ENCODE peak calls at places on chromosomes 2 and 18, in five cellular contexts. One of them, this sample, is unnamed.

GRCh38 chr18:61891874-61892273 is 933 bp downstream of the RNF152 start:
- DNase-seq in IMR-90: no peak
- DNase-seq in A549: no peak
- DNase-seq in K562: no peak
- DNase-seq in GM12878: no peak
- DNase-seq in this sample: peak; percentile 27

GRCh38 chr2:142716463-142717242 is 160.8 kb upstream of the KYNU start:
- DNase-seq in A549: no peak
- DNase-seq in GM12878: no peak
- DNase-seq in IMR-90: peak; percentile 67
- DNase-seq in K562: no peak
- DNase-seq in this sample: no peak

GRCh38 chr2:53095664-53096063 is 671.9 kb upstream of the CHAC2 start:
- DNase-seq in K562: no peak
- DNase-seq in IMR-90: no peak
- DNase-seq in A549: no peak
- DNase-seq in GM12878: no peak
- DNase-seq in this sample: no peak

GRCh38 chr2:38551171-38551570 is 51.6 kb downstream of the HNRNPLL start:
- DNase-seq in A549: no peak
- DNase-seq in IMR-90: no peak
- DNase-seq in K562: no peak
- DNase-seq in GM12878: no peak
- DNase-seq in this sample: no peak

GRCh38 chr2:5070257-5070656 is 621.9 kb upstream of the SOX11 start:
- DNase-seq in K562: no peak
- DNase-seq in GM12878: no peak
- DNase-seq in IMR-90: no peak
- DNase-seq in A549: no peak
- DNase-seq in this sample: no peak

GRCh38 chr2:43027496-43027895 is 198.9 kb downstream of the ZFP36L2 start:
- DNase-seq in GM12878: no peak
- DNase-seq in IMR-90: no peak
- DNase-seq in K562: no peak
- DNase-seq in A549: no peak
- DNase-seq in this sample: no peak

GRCh38 chr18:58896734-58897508 is 32.2 kb downstream of the ZNF532 start:
- DNase-seq in K562: no peak
- DNase-seq in GM12878: no peak
- DNase-seq in A549: no peak
- DNase-seq in IMR-90: no peak
- DNase-seq in this sample: no peak

GRCh38 chr18:40813116-40813515 is 1141.9 kb upstream of the PIK3C3 start:
- DNase-seq in IMR-90: peak; percentile 27
- DNase-seq in GM12878: no peak
- DNase-seq in K562: no peak
- DNase-seq in A549: no peak
- DNase-seq in this sample: no peak

GRCh38 chr18:79771446-79772107 is 26.2 kb upstream of the KCNG2 start:
- DNase-seq in K562: no peak
- DNase-seq in A549: no peak
- DNase-seq in IMR-90: no peak
- DNase-seq in GM12878: no peak
- DNase-seq in this sample: no peak
- TF ChIP-seq RCOR1 in K562: no peak
- TF ChIP-seq RCOR1 in A549: no peak
- TF ChIP-seq RCOR1 in IMR-90: no peak
- TF ChIP-seq RCOR1 in GM12878: no peak
- TF ChIP-seq RCOR1 in this sample: no peak

GRCh38 chr2:58137856-58138255 is 91.2 kb downstream of the VRK2 start:
- DNase-seq in A549: no peak
- DNase-seq in GM12878: no peak
- DNase-seq in IMR-90: no peak
- DNase-seq in K562: no peak
- DNase-seq in this sample: peak; percentile 21
- TF ChIP-seq RCOR1 in A549: no peak
- TF ChIP-seq RCOR1 in GM12878: no peak
- TF ChIP-seq RCOR1 in IMR-90: no peak
- TF ChIP-seq RCOR1 in K562: no peak
- TF ChIP-seq RCOR1 in this sample: no peak

GRCh38 chr2:202508686-202509085 is 126.1 kb upstream of the FAM117B start:
- DNase-seq in K562: no peak
- DNase-seq in IMR-90: peak; percentile 26
- DNase-seq in A549: no peak
- DNase-seq in GM12878: no peak
- DNase-seq in this sample: no peak

GRCh38 chr2:202514732-202515131 is 120.0 kb upstream of the FAM117B start:
- DNase-seq in IMR-90: no peak
- DNase-seq in K562: no peak
- DNase-seq in A549: no peak
- DNase-seq in GM12878: no peak
- DNase-seq in this sample: no peak

GRCh38 chr2:202512176-202512575 is 122.6 kb upstream of the FAM117B start:
- DNase-seq in A549: no peak
- DNase-seq in K562: no peak
- DNase-seq in IMR-90: no peak
- DNase-seq in GM12878: no peak
- DNase-seq in this sample: no peak

GRCh38 chr2:202510911-202511310 is 123.9 kb upstream of the FAM117B start:
- DNase-seq in IMR-90: peak; percentile 28
- DNase-seq in K562: no peak
- DNase-seq in A549: no peak
- DNase-seq in GM12878: no peak
- DNase-seq in this sample: no peak
- TF ChIP-seq RCOR1 in IMR-90: no peak
- TF ChIP-seq RCOR1 in K562: no peak
- TF ChIP-seq RCOR1 in A549: no peak
- TF ChIP-seq RCOR1 in GM12878: no peak
- TF ChIP-seq RCOR1 in this sample: no peak

DNA sequence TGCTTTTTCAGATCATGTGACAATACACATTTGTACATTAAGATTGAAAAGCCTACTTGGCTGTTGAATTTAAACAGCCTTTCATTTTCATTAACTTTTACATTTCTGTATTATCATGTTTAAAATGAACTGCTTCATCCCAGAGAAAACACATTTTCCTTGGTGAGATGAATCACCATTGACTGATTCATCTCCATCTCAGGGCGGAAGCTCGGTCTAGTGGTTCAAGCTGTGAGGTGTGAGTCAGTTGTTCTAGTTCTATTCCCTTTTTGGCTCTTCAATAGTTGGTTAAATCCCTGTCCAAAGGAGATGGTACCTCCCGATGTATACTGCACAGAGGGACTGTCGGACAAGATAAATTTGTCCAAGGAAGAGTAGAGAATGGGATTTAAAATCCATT is 189.7 kb downstream of the ADCYAP1 start:
- DNase-seq in K562: no peak
- DNase-seq in A549: no peak
- DNase-seq in GM12878: no peak
- DNase-seq in IMR-90: no peak
- DNase-seq in this sample: no peak
- TF ChIP-seq RCOR1 in K562: no peak
- TF ChIP-seq RCOR1 in A549: no peak
- TF ChIP-seq RCOR1 in GM12878: no peak
- TF ChIP-seq RCOR1 in IMR-90: no peak
- TF ChIP-seq RCOR1 in this sample: no peak

DNA sequence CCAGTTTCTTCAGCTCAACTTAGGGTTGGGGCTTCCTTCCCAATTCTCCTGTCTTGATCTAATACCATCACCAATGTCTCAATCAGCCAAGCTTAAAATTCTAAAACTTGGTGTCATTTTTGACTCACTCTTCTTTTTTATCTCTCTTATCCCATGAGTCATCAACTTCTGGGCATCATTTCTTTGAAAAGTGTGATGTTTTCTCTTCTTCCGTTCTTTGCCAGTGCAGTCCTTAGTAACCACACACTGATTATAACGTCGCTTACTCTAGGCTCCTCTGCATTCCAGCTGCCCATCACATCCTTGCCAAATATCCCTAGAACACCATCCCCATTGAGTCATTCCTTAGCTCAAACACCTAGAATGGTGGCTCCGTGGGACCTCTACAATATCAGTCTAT is 27.4 kb upstream of the MRO start:
- DNase-seq in K562: no peak
- DNase-seq in GM12878: no peak
- DNase-seq in A549: no peak
- DNase-seq in IMR-90: peak; percentile 31
- DNase-seq in this sample: no peak
- TF ChIP-seq RCOR1 in K562: no peak
- TF ChIP-seq RCOR1 in GM12878: no peak
- TF ChIP-seq RCOR1 in A549: no peak
- TF ChIP-seq RCOR1 in IMR-90: no peak
- TF ChIP-seq RCOR1 in this sample: no peak